ENCODE peak calls at places on chromosomes 5 and 9, in eight cellular contexts. U, L, S, A, X, F, N and J are unnamed samples.

GRCh38 chr9:3256571-3256970 is 269.2 kb downstream of the RFX3 start:
- DNase-seq in U (no peak), L (no peak), S (no peak), X (no peak), F (no peak), N (no peak), A (no peak), J (no peak)

GRCh38 chr5:56310711-56311204 is 77.6 kb upstream of the ANKRD55 start:
- DNase-seq in N (no peak), U (no peak), A (no peak), S (no peak), L (no peak), X (no peak), F (no peak), J (peak)

GRCh38 chr5:112682621-112683061 is 55.0 kb upstream of the APC start:
- DNase-seq in U (no peak), S (no peak), F (no peak), A (no peak), X (no peak), N (peak), L (no peak), J (no peak)

GRCh38 chr9:38278931-38279532 is 113.5 kb upstream of the ALDH1B1 start:
- DNase-seq in S (no peak), L (no peak), N (no peak), F (no peak), X (no peak), U (no peak), A (no peak), J (no peak)

GRCh38 chr9:31030741-31031202 is 1353.7 kb upstream of the ACO1 start:
- DNase-seq in A (peak), N (no peak), U (no peak), X (no peak), F (no peak), S (no peak), L (no peak), J (peak)

GRCh38 chr9:113887436-113887835 is 11.3 kb downstream of the ZNF618 start:
- DNase-seq in A (no peak), F (peak), X (no peak), N (no peak), S (no peak), U (no peak), L (no peak), J (no peak)

GRCh38 chr9:91847576-91847975 is 102.5 kb downstream of the ROR2 start:
- DNase-seq in X (no peak), S (no peak), L (peak), F (peak), N (peak), A (no peak), U (no peak), J (peak)

GRCh38 chr5:77312411-77312810 is 101.9 kb downstream of the PDE8B start:
- DNase-seq in S (no peak), N (peak), X (no peak), A (no peak), U (no peak), L (no peak), F (no peak), J (peak)

GRCh38 chr5:102617857-102618187 is 119.0 kb upstream of the SLCO6A1 start:
- DNase-seq in L (no peak), N (peak), S (no peak), F (no peak), X (no peak), A (no peak), U (no peak), J (peak)

GRCh38 chr9:78707481-78707977 is 410.6 kb downstream of the PSAT1 start:
- DNase-seq in N (peak), F (no peak), S (no peak), L (no peak), X (peak), A (no peak), U (peak), J (peak)

GRCh38 chr5:72133212-72133990 is 26.1 kb downstream of the MAP1B start:
- DNase-seq in S (no peak), X (no peak), U (no peak), L (no peak), N (no peak), F (peak), A (no peak), J (peak)

GRCh38 chr9:125807065-125807464 is 59.9 kb downstream of the PBX3 start:
- DNase-seq in N (peak), A (no peak), U (no peak), S (no peak), X (no peak), L (no peak), F (no peak), J (peak)

GRCh38 chr5:15009420-15009819 is 137.8 kb upstream of the ANKH start:
- DNase-seq in F (peak), X (peak), S (no peak), L (no peak), A (no peak), U (no peak), N (no peak), J (peak)